ENCODE peak calls at places on chromosomes 16 and 17, in nine cellular contexts. One of them, this sample, is unnamed. For H3K4me1 and H3K9me3, the result is how much of the 10 kb centered on the place peaks cover.

GRCh38 chr17:80353718-80354275 is 61.2 kb upstream of the ENDOV start:
- DNase-seq in CD8-positive, alpha-beta T cell: no peak
- DNase-seq in heart left ventricle: no peak
- DNase-seq in A549: no peak
- DNase-seq in HCT116: no peak
- DNase-seq in cardiac muscle cell: no peak
- DNase-seq in mammary epithelial cell: no peak
- DNase-seq in right lobe of liver: no peak
- DNase-seq in endothelial cell of umbilical vein: no peak
- DNase-seq in this sample: no peak

GRCh38 chr17:71071837-71072236 is 902.5 kb downstream of the KCNJ2 start:
- DNase-seq in CD8-positive, alpha-beta T cell: no peak
- DNase-seq in heart left ventricle: no peak
- DNase-seq in A549: peak
- DNase-seq in HCT116: peak
- DNase-seq in cardiac muscle cell: peak
- DNase-seq in mammary epithelial cell: peak
- DNase-seq in right lobe of liver: no peak
- DNase-seq in endothelial cell of umbilical vein: no peak
- DNase-seq in this sample: no peak

GRCh38 chr17:9982159-9982558 is 77.1 kb upstream of the RCVRN start:
- DNase-seq in CD8-positive, alpha-beta T cell: no peak
- DNase-seq in heart left ventricle: no peak
- DNase-seq in A549: peak
- DNase-seq in HCT116: peak
- DNase-seq in cardiac muscle cell: no peak
- DNase-seq in mammary epithelial cell: no peak
- DNase-seq in right lobe of liver: no peak
- DNase-seq in endothelial cell of umbilical vein: no peak
- DNase-seq in this sample: no peak

GRCh38 chr16:11349599-11350276 is 4.5 kb downstream of the RMI2 start:
- DNase-seq in CD8-positive, alpha-beta T cell: no peak
- DNase-seq in heart left ventricle: peak
- DNase-seq in A549: no peak
- DNase-seq in HCT116: no peak
- DNase-seq in cardiac muscle cell: peak
- DNase-seq in mammary epithelial cell: peak
- DNase-seq in right lobe of liver: no peak
- DNase-seq in endothelial cell of umbilical vein: peak
- DNase-seq in this sample: no peak

GRCh38 chr16:53249331-53249730 is 184.9 kb upstream of the RBL2 start:
- DNase-seq in CD8-positive, alpha-beta T cell: no peak
- DNase-seq in heart left ventricle: no peak
- DNase-seq in A549: no peak
- DNase-seq in HCT116: no peak
- DNase-seq in cardiac muscle cell: no peak
- DNase-seq in mammary epithelial cell: no peak
- DNase-seq in right lobe of liver: no peak
- DNase-seq in endothelial cell of umbilical vein: no peak
- DNase-seq in this sample: no peak

GRCh38 chr17:78214706-78215061 is 631 bp downstream of the BIRC5 start:
- DNase-seq in CD8-positive, alpha-beta T cell: no peak
- DNase-seq in heart left ventricle: no peak
- DNase-seq in A549: no peak
- DNase-seq in HCT116: no peak
- DNase-seq in cardiac muscle cell: no peak
- DNase-seq in mammary epithelial cell: no peak
- DNase-seq in right lobe of liver: no peak
- DNase-seq in endothelial cell of umbilical vein: no peak
- DNase-seq in this sample: no peak

GRCh38 chr16:30472328-30472942 is at the start of gene ITGAL:
- DNase-seq in CD8-positive, alpha-beta T cell: peak
- DNase-seq in heart left ventricle: peak
- DNase-seq in A549: no peak
- DNase-seq in HCT116: no peak
- DNase-seq in cardiac muscle cell: no peak
- DNase-seq in mammary epithelial cell: no peak
- DNase-seq in right lobe of liver: peak
- DNase-seq in endothelial cell of umbilical vein: no peak
- DNase-seq in this sample: no peak

GRCh38 chr16:10918294-10919002 is 23.8 kb downstream of the DEXI start:
- DNase-seq in CD8-positive, alpha-beta T cell: peak
- DNase-seq in heart left ventricle: peak
- DNase-seq in A549: peak
- DNase-seq in HCT116: peak
- DNase-seq in cardiac muscle cell: peak
- DNase-seq in mammary epithelial cell: peak
- DNase-seq in right lobe of liver: peak
- DNase-seq in endothelial cell of umbilical vein: peak
- DNase-seq in this sample: peak

GRCh38 chr16:31105677-31106213 is 2.4 kb upstream of the BCKDK start:
- DNase-seq in CD8-positive, alpha-beta T cell: peak
- DNase-seq in heart left ventricle: peak
- DNase-seq in A549: peak
- DNase-seq in HCT116: no peak
- DNase-seq in cardiac muscle cell: peak
- DNase-seq in mammary epithelial cell: peak
- DNase-seq in right lobe of liver: peak
- DNase-seq in endothelial cell of umbilical vein: peak
- DNase-seq in this sample: peak

GRCh38 chr16:50099957-50100648 is 34.3 kb downstream of the HEATR3 start:
- DNase-seq in CD8-positive, alpha-beta T cell: no peak
- DNase-seq in heart left ventricle: no peak
- DNase-seq in A549: no peak
- DNase-seq in HCT116: no peak
- DNase-seq in cardiac muscle cell: no peak
- DNase-seq in mammary epithelial cell: peak
- DNase-seq in right lobe of liver: no peak
- DNase-seq in endothelial cell of umbilical vein: no peak
- DNase-seq in this sample: no peak

GRCh38 chr16:88941933-88942909 is 34.8 kb downstream of the CBFA2T3 start:
- DNase-seq in CD8-positive, alpha-beta T cell: peak
- DNase-seq in heart left ventricle: no peak
- DNase-seq in A549: peak
- DNase-seq in HCT116: peak
- DNase-seq in cardiac muscle cell: peak
- DNase-seq in mammary epithelial cell: no peak
- DNase-seq in right lobe of liver: no peak
- DNase-seq in endothelial cell of umbilical vein: no peak
- DNase-seq in this sample: no peak

GRCh38 chr17:7020894-7021664 is 1.8 kb upstream of the BCL6B start:
- DNase-seq in CD8-positive, alpha-beta T cell: no peak
- DNase-seq in heart left ventricle: no peak
- DNase-seq in A549: no peak
- DNase-seq in HCT116: no peak
- DNase-seq in cardiac muscle cell: no peak
- DNase-seq in mammary epithelial cell: no peak
- DNase-seq in right lobe of liver: no peak
- DNase-seq in endothelial cell of umbilical vein: peak
- DNase-seq in this sample: no peak

GRCh38 chr17:7024402-7024785 is 1.5 kb downstream of the BCL6B start:
- DNase-seq in CD8-positive, alpha-beta T cell: no peak
- DNase-seq in heart left ventricle: peak
- DNase-seq in A549: no peak
- DNase-seq in HCT116: no peak
- DNase-seq in cardiac muscle cell: no peak
- DNase-seq in mammary epithelial cell: no peak
- DNase-seq in right lobe of liver: no peak
- DNase-seq in endothelial cell of umbilical vein: no peak
- DNase-seq in this sample: no peak

GRCh38 chr17:7023576-7024401 is 939 bp downstream of the BCL6B start:
- DNase-seq in CD8-positive, alpha-beta T cell: peak
- DNase-seq in heart left ventricle: peak
- DNase-seq in A549: peak
- DNase-seq in HCT116: peak
- DNase-seq in cardiac muscle cell: peak
- DNase-seq in mammary epithelial cell: peak
- DNase-seq in right lobe of liver: peak
- DNase-seq in endothelial cell of umbilical vein: peak
- DNase-seq in this sample: no peak

GRCh38 chr17:7021993-7022778 is 664 bp upstream of the BCL6B start:
- DNase-seq in CD8-positive, alpha-beta T cell: peak
- DNase-seq in heart left ventricle: peak
- DNase-seq in A549: peak
- DNase-seq in HCT116: no peak
- DNase-seq in cardiac muscle cell: peak
- DNase-seq in mammary epithelial cell: no peak
- DNase-seq in right lobe of liver: peak
- DNase-seq in endothelial cell of umbilical vein: peak
- DNase-seq in this sample: no peak

DNA sequence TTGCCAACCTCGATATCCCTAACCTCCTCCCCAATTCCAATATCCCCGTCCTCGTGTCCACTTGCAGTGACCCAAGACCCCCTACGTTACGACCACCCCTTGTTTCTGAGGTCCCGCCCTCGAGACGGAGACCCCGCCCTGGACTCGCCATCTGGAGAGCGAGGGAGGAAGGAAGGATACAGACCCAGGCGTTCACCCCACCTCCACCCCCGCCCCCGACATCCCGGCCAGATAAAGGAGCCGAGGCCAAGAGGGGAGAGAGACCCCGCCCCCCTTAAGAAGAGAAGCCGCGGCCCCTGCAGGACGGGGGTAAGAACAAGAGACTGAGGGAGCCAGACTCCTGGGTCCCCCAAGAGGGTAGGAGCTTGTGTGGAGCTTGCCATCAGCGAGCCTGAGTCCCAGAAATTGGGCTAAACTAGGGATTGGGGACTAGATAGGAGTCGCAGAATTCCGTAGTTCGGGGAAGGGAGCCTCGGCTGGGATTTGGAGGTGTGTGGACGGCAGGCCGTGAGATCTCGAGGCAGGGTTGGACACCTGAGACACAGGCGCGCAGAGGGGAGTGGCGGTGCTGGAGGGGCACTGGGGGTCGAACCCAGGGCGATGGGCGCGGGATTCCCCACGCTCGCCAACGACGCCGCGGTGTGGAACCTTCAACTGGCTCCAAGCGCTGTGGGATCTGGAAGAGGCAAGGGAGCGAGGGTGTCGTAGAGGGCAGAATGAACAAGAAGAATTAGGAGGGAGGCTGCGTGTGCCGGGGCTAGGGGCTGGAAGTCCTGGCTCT is at the start of gene BCL6B:
- DNase-seq in CD8-positive, alpha-beta T cell: no peak
- DNase-seq in heart left ventricle: peak
- DNase-seq in A549: no peak
- DNase-seq in HCT116: no peak
- DNase-seq in cardiac muscle cell: no peak
- DNase-seq in mammary epithelial cell: no peak
- DNase-seq in right lobe of liver: no peak
- DNase-seq in endothelial cell of umbilical vein: peak
- DNase-seq in this sample: no peak
- H3K4me1 ChIP-seq in CD8-positive, alpha-beta T cell: under half
- H3K4me1 ChIP-seq in heart left ventricle: under half
- H3K4me1 ChIP-seq in A549: under half
- H3K4me1 ChIP-seq in HCT116: under half
- H3K4me1 ChIP-seq in cardiac muscle cell: under half
- H3K4me1 ChIP-seq in mammary epithelial cell: under half
- H3K4me1 ChIP-seq in right lobe of liver: under half
- H3K4me1 ChIP-seq in endothelial cell of umbilical vein: half or more
- H3K4me1 ChIP-seq in this sample: under half

DNA sequence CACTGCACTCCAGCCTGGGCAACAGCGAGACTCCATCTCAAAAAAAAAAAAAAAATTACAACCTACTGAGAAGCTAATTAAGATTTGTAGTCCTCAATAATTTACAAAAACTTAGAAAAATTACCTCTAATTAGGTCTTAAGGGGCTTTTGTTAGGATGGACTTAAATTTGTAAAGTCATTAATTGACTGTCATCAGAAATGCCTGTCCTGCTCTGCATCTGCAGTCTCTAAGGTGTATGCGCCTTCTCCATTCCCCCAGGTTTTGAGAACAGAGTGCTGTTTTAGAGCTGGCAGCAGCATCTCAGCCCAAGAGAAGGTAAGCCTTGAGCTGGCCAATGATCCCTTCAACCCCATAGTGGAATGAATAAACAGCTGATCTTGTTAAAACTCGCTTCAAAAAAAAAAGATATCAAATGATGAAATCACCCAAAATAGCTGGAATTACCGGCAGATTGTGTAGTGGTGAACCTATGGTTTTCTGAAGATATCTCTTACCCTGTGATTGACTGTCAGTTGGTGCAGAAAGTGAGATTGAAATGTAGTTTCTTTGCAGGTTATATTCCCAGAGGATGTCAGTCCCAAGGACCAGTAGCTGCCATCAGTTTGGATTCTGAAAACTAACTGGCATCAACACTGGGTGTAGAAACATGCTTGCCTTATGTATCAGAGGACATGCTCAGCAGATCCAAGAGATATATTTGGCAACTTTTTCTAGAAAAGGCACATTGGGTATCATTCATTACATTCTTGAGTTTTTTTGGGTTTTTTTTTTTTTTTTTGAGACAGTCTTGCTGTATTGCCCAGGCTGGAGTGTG is 25.7 kb downstream of the TRPV2 start:
- DNase-seq in CD8-positive, alpha-beta T cell: no peak
- DNase-seq in heart left ventricle: no peak
- DNase-seq in A549: no peak
- DNase-seq in HCT116: no peak
- DNase-seq in cardiac muscle cell: peak
- DNase-seq in mammary epithelial cell: no peak
- DNase-seq in right lobe of liver: no peak
- DNase-seq in endothelial cell of umbilical vein: no peak
- DNase-seq in this sample: no peak
- H3K27ac ChIP-seq in CD8-positive, alpha-beta T cell: no peak
- H3K27ac ChIP-seq in heart left ventricle: no peak
- H3K27ac ChIP-seq in A549: peak
- H3K27ac ChIP-seq in HCT116: peak
- H3K27ac ChIP-seq in cardiac muscle cell: peak
- H3K27ac ChIP-seq in mammary epithelial cell: peak
- H3K27ac ChIP-seq in right lobe of liver: no peak
- H3K27ac ChIP-seq in endothelial cell of umbilical vein: peak
- H3K27ac ChIP-seq in this sample: no peak

GRCh38 chr16:35713762-35714650 is 2254.6 kb downstream of the TP53TG3F start:
- DNase-seq in CD8-positive, alpha-beta T cell: no peak
- DNase-seq in heart left ventricle: peak
- DNase-seq in A549: no peak
- DNase-seq in HCT116: no peak
- DNase-seq in cardiac muscle cell: no peak
- DNase-seq in mammary epithelial cell: no peak
- DNase-seq in right lobe of liver: no peak
- DNase-seq in endothelial cell of umbilical vein: no peak
- DNase-seq in this sample: no peak
- H3K9me3 ChIP-seq in CD8-positive, alpha-beta T cell: under half
- H3K9me3 ChIP-seq in heart left ventricle: under half
- H3K9me3 ChIP-seq in A549: under half
- H3K9me3 ChIP-seq in HCT116: under half
- H3K9me3 ChIP-seq in cardiac muscle cell: under half
- H3K9me3 ChIP-seq in mammary epithelial cell: under half
- H3K9me3 ChIP-seq in right lobe of liver: under half
- H3K9me3 ChIP-seq in endothelial cell of umbilical vein: under half
- H3K9me3 ChIP-seq in this sample: under half

DNA sequence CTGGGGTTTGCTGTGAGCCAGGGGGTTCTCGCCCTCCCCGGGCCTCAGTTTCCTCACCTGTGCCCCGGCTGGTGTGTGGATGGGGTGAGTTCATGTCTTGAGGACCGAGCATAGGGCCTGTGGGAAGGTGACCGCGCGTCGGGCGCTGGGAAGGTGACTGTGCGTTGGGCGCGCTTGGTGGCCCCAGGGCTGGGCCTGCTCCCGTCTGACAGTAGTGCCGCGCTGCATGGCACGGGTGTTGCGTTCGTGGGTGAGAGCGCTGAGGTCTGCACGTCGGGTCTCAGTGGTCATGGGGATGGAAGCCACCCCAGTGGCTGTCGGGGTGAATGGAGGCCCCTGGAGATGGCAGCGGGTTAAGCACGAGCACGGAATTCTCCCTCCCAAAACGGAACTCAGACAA is 9.2 kb downstream of the ASPSCR1 start:
- DNase-seq in CD8-positive, alpha-beta T cell: no peak
- DNase-seq in heart left ventricle: no peak
- DNase-seq in A549: no peak
- DNase-seq in HCT116: no peak
- DNase-seq in cardiac muscle cell: no peak
- DNase-seq in mammary epithelial cell: no peak
- DNase-seq in right lobe of liver: no peak
- DNase-seq in endothelial cell of umbilical vein: no peak
- DNase-seq in this sample: no peak
- H3K4me1 ChIP-seq in CD8-positive, alpha-beta T cell: under half
- H3K4me1 ChIP-seq in heart left ventricle: under half
- H3K4me1 ChIP-seq in A549: under half
- H3K4me1 ChIP-seq in HCT116: under half
- H3K4me1 ChIP-seq in cardiac muscle cell: under half
- H3K4me1 ChIP-seq in mammary epithelial cell: under half
- H3K4me1 ChIP-seq in right lobe of liver: under half
- H3K4me1 ChIP-seq in endothelial cell of umbilical vein: under half
- H3K4me1 ChIP-seq in this sample: under half

This sample was measured in iPS DF 6.9.